ENCODE peak calls at places on chromosomes 2 and 18, in nine cellular contexts. V, U, R, G, F, P, I, A and B are unnamed samples.

GRCh38 chr2:18545384-18545783 is 15.1 kb downstream of the RDH14 start:
- DNase-seq in R (peak; percentile 34), F (no peak), I (no peak), A (peak; percentile 67), G (no peak), U (no peak), V (no peak), P (peak; percentile 84), B (no peak)

GRCh38 chr2:11829324-11829946 is 83.0 kb downstream of the LPIN1 start:
- DNase-seq in A (peak; percentile 48), G (peak; percentile 70), P (peak; percentile 74), R (peak; percentile 72), F (no peak), U (peak; percentile 41), V (no peak), I (peak; percentile 80), B (peak; percentile 9)

GRCh38 chr2:85601771-85602475 is 575 bp downstream of the TMEM150A start:
- DNase-seq in A (no peak), G (peak; percentile 77), P (peak; percentile 36), U (no peak), R (peak; percentile 44), F (no peak), I (peak; percentile 35), V (no peak), B (no peak)

GRCh38 chr2:171893824-171894611 is at the start of gene SLC25A12:
- DNase-seq in R (peak; percentile 85), I (peak; percentile 86), G (peak; percentile 79), A (peak; percentile 81), P (peak; percentile 82), U (peak; percentile 45), V (peak; percentile 41), F (peak; percentile 40), B (peak; percentile 27)

GRCh38 chr2:80473806-80474205 is 169.3 kb upstream of the LRRTM1 start:
- DNase-seq in G (no peak), P (no peak), U (no peak), A (no peak), V (no peak), R (no peak), F (no peak), I (no peak), B (no peak)

GRCh38 chr2:175557810-175558377 is 376.4 kb upstream of the ATP5MC3 start:
- DNase-seq in P (no peak), V (no peak), I (no peak), G (no peak), A (no peak), R (no peak), F (no peak), U (no peak), B (no peak)

GRCh38 chr2:6512584-6512983 is 353.1 kb downstream of the CMPK2 start:
- DNase-seq in R (no peak), U (no peak), V (no peak), I (no peak), F (no peak), A (no peak), P (no peak), G (no peak), B (no peak)

GRCh38 chr18:9762561-9762960 is 54.5 kb downstream of the RAB31 start:
- DNase-seq in U (no peak), R (no peak), V (no peak), A (no peak), F (no peak), P (no peak), G (no peak), I (no peak), B (no peak)

GRCh38 chr18:47944972-47945843 is 14.7 kb upstream of the SMAD2 start:
- DNase-seq in U (no peak), P (peak; percentile 86), V (no peak), F (no peak), G (no peak), R (peak; percentile 93), I (no peak), A (peak; percentile 95), B (no peak)

GRCh38 chr2:43075054-43075593 is 151.3 kb downstream of the ZFP36L2 start:
- DNase-seq in R (peak; percentile 96), U (no peak), G (no peak), V (no peak), I (no peak), A (peak; percentile 96), F (no peak), P (peak; percentile 98), B (peak; percentile 94)

GRCh38 chr2:135557533-135557932 is 26.2 kb downstream of the R3HDM1 start:
- DNase-seq in P (peak; percentile 10), R (no peak), G (no peak), A (no peak), I (no peak), U (no peak), V (no peak), F (no peak), B (no peak)

GRCh38 chr2:102044967-102045489 is 53.3 kb downstream of the IL1R2 start:
- DNase-seq in P (no peak), R (no peak), I (no peak), V (no peak), U (no peak), F (no peak), A (no peak), G (no peak), B (no peak)

GRCh38 chr2:29700560-29700959 is 220.8 kb downstream of the ALK start:
- DNase-seq in R (no peak), G (no peak), F (no peak), I (no peak), U (no peak), A (peak; percentile 83), V (no peak), P (peak; percentile 45), B (peak; percentile 1)

GRCh38 chr2:68193144-68193543 is 35.5 kb downstream of the PNO1 start:
- DNase-seq in F (no peak), U (no peak), P (peak; percentile 44), V (no peak), R (no peak), G (no peak), I (no peak), A (no peak), B (no peak)

GRCh38 chr2:109055435-109055834 is 66.4 kb upstream of the EDAR start:
- DNase-seq in I (no peak), V (no peak), R (no peak), U (no peak), A (no peak), P (no peak), G (no peak), F (no peak), B (no peak)

GRCh38 chr2:85772019-85772745 is 18.4 kb downstream of the ATOH8 start:
- DNase-seq in G (peak; percentile 96), I (peak; percentile 79), A (peak; percentile 93), F (peak; percentile 62), U (peak; percentile 73), P (peak; percentile 100), R (peak; percentile 98), V (peak; percentile 95), B (peak; percentile 99)

GRCh38 chr2:1701020-1701419 is 43.3 kb downstream of the PXDN start:
- DNase-seq in F (no peak), V (no peak), U (no peak), R (no peak), P (no peak), I (peak; percentile 53), A (no peak), G (no peak), B (no peak)

GRCh38 chr2:179990676-179991317 is 16.3 kb downstream of the CWC22 start:
- DNase-seq in I (no peak), A (no peak), V (no peak), R (no peak), F (no peak), P (no peak), G (no peak), U (no peak), B (no peak)

GRCh38 chr2:179995735-179996134 is 11.4 kb downstream of the CWC22 start:
- DNase-seq in R (no peak), G (no peak), V (no peak), U (no peak), P (no peak), A (no peak), I (no peak), F (no peak), B (no peak)

GRCh38 chr2:179987916-179988315 is 19.2 kb downstream of the CWC22 start:
- DNase-seq in U (no peak), R (no peak), P (no peak), G (no peak), V (no peak), A (no peak), F (no peak), I (no peak), B (no peak)

DNA sequence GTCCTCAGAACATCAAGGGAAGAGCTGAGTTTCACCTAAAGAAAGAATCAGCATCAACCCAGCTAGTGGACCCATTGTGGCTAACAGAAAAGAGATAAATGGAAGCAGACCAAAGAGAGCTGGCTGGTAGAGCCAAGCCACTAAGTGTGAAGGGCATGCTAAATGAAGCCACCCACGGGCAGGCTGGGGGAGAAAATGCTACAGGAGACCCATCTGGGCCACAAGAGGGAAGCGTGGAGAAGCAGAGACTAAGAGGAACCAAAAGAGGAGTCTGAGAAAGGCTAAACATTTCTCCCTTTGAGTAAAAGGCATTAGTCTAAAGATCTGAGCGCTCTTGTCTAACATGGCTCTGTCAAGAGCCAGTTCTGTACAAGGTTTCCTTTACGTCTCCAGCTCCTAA is 15.8 kb downstream of the CWC22 start:
- DNase-seq in U (no peak), V (no peak), F (no peak), G (no peak), A (no peak), I (peak; percentile 14), R (peak; percentile 18), P (no peak), B (no peak)
- TF ChIP-seq CTCF in U (peak; percentile 36), V (no peak), F (peak; percentile 10), G (no peak), A (peak; percentile 7), I (no peak), R (no peak), P (peak; percentile 16), B (peak; percentile 37)

GRCh38 chr2:39228413-39229209 is 15.2 kb downstream of the CDKL4 start:
- DNase-seq in A (no peak), I (no peak), V (no peak), G (no peak), R (no peak), U (no peak), P (no peak), F (no peak), B (no peak)
- TF ChIP-seq CTCF in A (no peak), I (no peak), V (no peak), G (no peak), R (no peak), U (no peak), P (no peak), F (no peak), B (no peak)

DNA sequence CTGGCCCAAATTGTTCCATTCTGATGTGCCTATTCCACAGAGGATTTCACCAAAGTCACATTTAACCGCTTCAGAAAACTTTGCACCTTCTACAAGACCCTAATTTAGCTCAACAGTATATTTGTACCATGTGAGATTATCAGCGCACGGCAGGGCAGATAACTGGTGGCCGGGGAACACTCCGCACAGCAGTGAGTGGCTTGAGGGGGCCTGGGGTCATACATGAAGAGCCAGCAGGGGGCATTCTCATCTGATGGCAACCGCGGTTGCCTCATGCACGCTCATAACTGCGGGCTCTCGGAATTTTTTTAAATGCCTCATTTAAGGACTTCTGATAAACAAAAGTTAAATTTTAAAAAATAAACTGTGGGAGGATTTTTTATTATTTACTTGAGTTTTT is 84.1 kb downstream of the BIN1 start:
- DNase-seq in G (no peak), A (no peak), F (no peak), R (no peak), V (no peak), I (no peak), P (no peak), U (no peak), B (no peak)
- TF ChIP-seq CTCF in G (no peak), A (no peak), F (no peak), R (no peak), V (no peak), I (no peak), P (no peak), U (no peak), B (no peak)

GRCh38 chr2:217799553-217800432 is 203.0 kb downstream of the TNS1 start:
- DNase-seq in G (no peak), U (no peak), V (peak; percentile 16), P (no peak), I (no peak), A (no peak), F (no peak), R (no peak), B (no peak)
- TF ChIP-seq CTCF in G (no peak), U (no peak), V (no peak), P (no peak), I (no peak), A (no peak), F (no peak), R (no peak), B (no peak)